ENCODE peak calls at places on chromosomes 12 and 14, in eight cellular contexts. One of them, this sample, is unnamed.
A peak's percentile ranks its signal among the peaks of the same experiment; 100 is the strongest.

GRCh38 chr12:38158428-38159091 is 158.0 kb upstream of the ALG10B start:
- DNase-seq in AG10803: no peak
- DNase-seq in body of pancreas: no peak
- DNase-seq in brain microvascular endothelial cell: no peak
- DNase-seq in right atrium auricular region: peak; percentile 47
- DNase-seq in fibroblast of lung: no peak
- DNase-seq in astrocyte of the cerebellum: no peak
- DNase-seq in AG04450: no peak
- DNase-seq in this sample: no peak

GRCh38 chr12:77049767-77050353 is 15.5 kb downstream of the E2F7 start:
- DNase-seq in AG10803: peak; percentile 72
- DNase-seq in body of pancreas: peak; percentile 12
- DNase-seq in brain microvascular endothelial cell: peak; percentile 57
- DNase-seq in right atrium auricular region: no peak
- DNase-seq in fibroblast of lung: peak; percentile 82
- DNase-seq in astrocyte of the cerebellum: peak; percentile 59
- DNase-seq in AG04450: peak; percentile 23
- DNase-seq in this sample: peak; percentile 77

GRCh38 chr14:67934087-67934486 is 114.5 kb downstream of the RAD51B start:
- DNase-seq in AG10803: peak; percentile 85
- DNase-seq in body of pancreas: peak; percentile 34
- DNase-seq in brain microvascular endothelial cell: peak; percentile 55
- DNase-seq in right atrium auricular region: no peak
- DNase-seq in fibroblast of lung: peak; percentile 93
- DNase-seq in astrocyte of the cerebellum: peak; percentile 77
- DNase-seq in AG04450: peak; percentile 55
- DNase-seq in this sample: peak; percentile 67

GRCh38 chr12:103586791-103587370 is at the start of gene STAB2:
- DNase-seq in AG10803: no peak
- DNase-seq in body of pancreas: peak; percentile 9
- DNase-seq in brain microvascular endothelial cell: no peak
- DNase-seq in right atrium auricular region: no peak
- DNase-seq in fibroblast of lung: no peak
- DNase-seq in astrocyte of the cerebellum: no peak
- DNase-seq in AG04450: no peak
- DNase-seq in this sample: no peak

GRCh38 chr14:100070310-100070709 is 5.1 kb downstream of the EVL start:
- DNase-seq in AG10803: no peak
- DNase-seq in body of pancreas: no peak
- DNase-seq in brain microvascular endothelial cell: no peak
- DNase-seq in right atrium auricular region: no peak
- DNase-seq in fibroblast of lung: no peak
- DNase-seq in astrocyte of the cerebellum: no peak
- DNase-seq in AG04450: no peak
- DNase-seq in this sample: no peak

GRCh38 chr14:53927171-53927570 is 29.5 kb downstream of the BMP4 start:
- DNase-seq in AG10803: peak; percentile 21
- DNase-seq in body of pancreas: no peak
- DNase-seq in brain microvascular endothelial cell: peak; percentile 34
- DNase-seq in right atrium auricular region: no peak
- DNase-seq in fibroblast of lung: peak; percentile 44
- DNase-seq in astrocyte of the cerebellum: no peak
- DNase-seq in AG04450: peak; percentile 32
- DNase-seq in this sample: peak; percentile 71

GRCh38 chr14:55240526-55241178 is 30.6 kb upstream of the FBXO34 start:
- DNase-seq in AG10803: peak; percentile 54
- DNase-seq in body of pancreas: no peak
- DNase-seq in brain microvascular endothelial cell: peak; percentile 71
- DNase-seq in right atrium auricular region: no peak
- DNase-seq in fibroblast of lung: peak; percentile 75
- DNase-seq in astrocyte of the cerebellum: no peak
- DNase-seq in AG04450: peak; percentile 60
- DNase-seq in this sample: peak; percentile 84

GRCh38 chr12:34394211-34395055 is 372.1 kb downstream of the ALG10 start:
- DNase-seq in AG10803: no peak
- DNase-seq in body of pancreas: peak; percentile 1
- DNase-seq in brain microvascular endothelial cell: no peak
- DNase-seq in right atrium auricular region: peak; percentile 50
- DNase-seq in fibroblast of lung: no peak
- DNase-seq in astrocyte of the cerebellum: no peak
- DNase-seq in AG04450: no peak
- DNase-seq in this sample: no peak

GRCh38 chr12:49763006-49763591 is 21.7 kb downstream of the TMBIM6 start:
- DNase-seq in AG10803: peak; percentile 40
- DNase-seq in body of pancreas: peak; percentile 71
- DNase-seq in brain microvascular endothelial cell: peak; percentile 63
- DNase-seq in right atrium auricular region: peak; percentile 84
- DNase-seq in fibroblast of lung: peak; percentile 52
- DNase-seq in astrocyte of the cerebellum: no peak
- DNase-seq in AG04450: no peak
- DNase-seq in this sample: no peak

GRCh38 chr14:58193542-58193941 is 6.4 kb upstream of the ACTR10 start:
- DNase-seq in AG10803: no peak
- DNase-seq in body of pancreas: no peak
- DNase-seq in brain microvascular endothelial cell: no peak
- DNase-seq in right atrium auricular region: no peak
- DNase-seq in fibroblast of lung: no peak
- DNase-seq in astrocyte of the cerebellum: no peak
- DNase-seq in AG04450: no peak
- DNase-seq in this sample: peak; percentile 17

GRCh38 chr14:96999654-97000155 is 202.5 kb downstream of the VRK1 start:
- DNase-seq in AG10803: no peak
- DNase-seq in body of pancreas: no peak
- DNase-seq in brain microvascular endothelial cell: no peak
- DNase-seq in right atrium auricular region: no peak
- DNase-seq in fibroblast of lung: no peak
- DNase-seq in astrocyte of the cerebellum: no peak
- DNase-seq in AG04450: no peak
- DNase-seq in this sample: no peak

GRCh38 chr14:24456980-24457379 is 14.4 kb upstream of the SDR39U1 start:
- DNase-seq in AG10803: no peak
- DNase-seq in body of pancreas: no peak
- DNase-seq in brain microvascular endothelial cell: no peak
- DNase-seq in right atrium auricular region: no peak
- DNase-seq in fibroblast of lung: no peak
- DNase-seq in astrocyte of the cerebellum: no peak
- DNase-seq in AG04450: no peak
- DNase-seq in this sample: no peak

GRCh38 chr14:105475269-105475915 is 771 bp downstream of the CRIP2 start:
- DNase-seq in AG10803: no peak
- DNase-seq in body of pancreas: peak; percentile 43
- DNase-seq in brain microvascular endothelial cell: no peak
- DNase-seq in right atrium auricular region: no peak
- DNase-seq in fibroblast of lung: no peak
- DNase-seq in astrocyte of the cerebellum: no peak
- DNase-seq in AG04450: no peak
- DNase-seq in this sample: no peak

GRCh38 chr12:116717466-116718457 is 20.1 kb downstream of the SPRING1 start:
- DNase-seq in AG10803: peak; percentile 72
- DNase-seq in body of pancreas: peak; percentile 32
- DNase-seq in brain microvascular endothelial cell: peak; percentile 55
- DNase-seq in right atrium auricular region: peak; percentile 91
- DNase-seq in fibroblast of lung: peak; percentile 77
- DNase-seq in astrocyte of the cerebellum: peak; percentile 27
- DNase-seq in AG04450: no peak
- DNase-seq in this sample: peak; percentile 34

GRCh38 chr12:124947013-124947412 is 32.6 kb upstream of the UBC start:
- DNase-seq in AG10803: no peak
- DNase-seq in body of pancreas: no peak
- DNase-seq in brain microvascular endothelial cell: no peak
- DNase-seq in right atrium auricular region: no peak
- DNase-seq in fibroblast of lung: no peak
- DNase-seq in astrocyte of the cerebellum: no peak
- DNase-seq in AG04450: no peak
- DNase-seq in this sample: no peak

GRCh38 chr12:219891-220352 is 6.0 kb upstream of the SLC6A12 start:
- DNase-seq in AG10803: peak; percentile 37
- DNase-seq in body of pancreas: peak; percentile 89
- DNase-seq in brain microvascular endothelial cell: peak; percentile 48
- DNase-seq in right atrium auricular region: no peak
- DNase-seq in fibroblast of lung: peak; percentile 19
- DNase-seq in astrocyte of the cerebellum: no peak
- DNase-seq in AG04450: no peak
- DNase-seq in this sample: peak; percentile 35

GRCh38 chr14:20614038-20614840 is 23.1 kb upstream of the RNASE12 start:
- DNase-seq in AG10803: no peak
- DNase-seq in body of pancreas: no peak
- DNase-seq in brain microvascular endothelial cell: no peak
- DNase-seq in right atrium auricular region: no peak
- DNase-seq in fibroblast of lung: no peak
- DNase-seq in astrocyte of the cerebellum: no peak
- DNase-seq in AG04450: no peak
- DNase-seq in this sample: no peak

GRCh38 chr12:13390381-13390856 is 193.9 kb downstream of the EMP1 start:
- DNase-seq in AG10803: peak; percentile 79
- DNase-seq in body of pancreas: peak; percentile 97
- DNase-seq in brain microvascular endothelial cell: peak; percentile 2
- DNase-seq in right atrium auricular region: peak; percentile 71
- DNase-seq in fibroblast of lung: peak; percentile 61
- DNase-seq in astrocyte of the cerebellum: peak; percentile 62
- DNase-seq in AG04450: no peak
- DNase-seq in this sample: peak; percentile 81
- TF ChIP-seq CTCF in AG10803: no peak
- TF ChIP-seq CTCF in body of pancreas: no peak
- TF ChIP-seq CTCF in brain microvascular endothelial cell: no peak
- TF ChIP-seq CTCF in right atrium auricular region: no peak
- TF ChIP-seq CTCF in fibroblast of lung: no peak
- TF ChIP-seq CTCF in astrocyte of the cerebellum: no peak
- TF ChIP-seq CTCF in AG04450: no peak
- TF ChIP-seq CTCF in this sample: no peak

DNA sequence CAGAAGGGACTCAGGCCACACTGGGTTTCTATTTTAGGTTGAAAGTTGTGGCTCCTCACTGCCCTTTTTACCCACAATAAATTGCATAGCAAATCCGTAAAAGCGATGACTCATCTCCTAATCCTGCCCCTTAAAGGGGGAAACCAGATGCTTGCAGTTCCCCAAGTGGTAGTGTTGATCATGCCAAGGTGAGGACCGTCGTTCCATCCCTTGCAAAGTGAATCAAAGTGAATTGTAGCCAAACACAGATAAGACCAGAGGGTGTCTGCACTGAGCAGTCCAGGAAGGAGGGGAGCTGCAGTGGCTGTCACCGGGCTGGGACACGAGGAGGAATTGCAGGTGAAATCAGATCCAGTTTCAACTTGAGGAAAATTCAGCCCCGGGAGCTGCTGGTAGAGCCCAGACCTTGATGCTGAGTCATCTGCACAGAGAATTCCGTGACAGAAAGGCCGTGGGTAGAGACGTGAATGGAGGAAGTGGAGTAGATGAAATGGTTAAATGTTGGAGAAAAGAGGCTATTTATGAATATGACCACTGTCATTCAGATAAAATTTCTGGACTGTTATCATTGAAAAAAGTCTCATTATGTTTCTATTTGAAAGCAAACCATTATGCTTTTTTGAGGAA is 44.2 kb upstream of the MMP17 start:
- DNase-seq in AG10803: peak; percentile 75
- DNase-seq in body of pancreas: no peak
- DNase-seq in brain microvascular endothelial cell: peak; percentile 87
- DNase-seq in right atrium auricular region: no peak
- DNase-seq in fibroblast of lung: peak; percentile 82
- DNase-seq in astrocyte of the cerebellum: peak; percentile 75
- DNase-seq in AG04450: peak; percentile 38
- DNase-seq in this sample: peak; percentile 68
- H3K4me3 ChIP-seq in AG10803: peak overlapping the region; percentile 32
- H3K4me3 ChIP-seq in body of pancreas: no peak overlapping the region
- H3K4me3 ChIP-seq in brain microvascular endothelial cell: peak overlapping the region; percentile 30
- H3K4me3 ChIP-seq in right atrium auricular region: no peak overlapping the region
- H3K4me3 ChIP-seq in fibroblast of lung: peak overlapping the region; percentile 18
- H3K4me3 ChIP-seq in astrocyte of the cerebellum: peak overlapping the region; percentile 1
- H3K4me3 ChIP-seq in AG04450: peak overlapping the region; percentile 42
- H3K4me3 ChIP-seq in this sample: peak overlapping the region; percentile 26

DNA sequence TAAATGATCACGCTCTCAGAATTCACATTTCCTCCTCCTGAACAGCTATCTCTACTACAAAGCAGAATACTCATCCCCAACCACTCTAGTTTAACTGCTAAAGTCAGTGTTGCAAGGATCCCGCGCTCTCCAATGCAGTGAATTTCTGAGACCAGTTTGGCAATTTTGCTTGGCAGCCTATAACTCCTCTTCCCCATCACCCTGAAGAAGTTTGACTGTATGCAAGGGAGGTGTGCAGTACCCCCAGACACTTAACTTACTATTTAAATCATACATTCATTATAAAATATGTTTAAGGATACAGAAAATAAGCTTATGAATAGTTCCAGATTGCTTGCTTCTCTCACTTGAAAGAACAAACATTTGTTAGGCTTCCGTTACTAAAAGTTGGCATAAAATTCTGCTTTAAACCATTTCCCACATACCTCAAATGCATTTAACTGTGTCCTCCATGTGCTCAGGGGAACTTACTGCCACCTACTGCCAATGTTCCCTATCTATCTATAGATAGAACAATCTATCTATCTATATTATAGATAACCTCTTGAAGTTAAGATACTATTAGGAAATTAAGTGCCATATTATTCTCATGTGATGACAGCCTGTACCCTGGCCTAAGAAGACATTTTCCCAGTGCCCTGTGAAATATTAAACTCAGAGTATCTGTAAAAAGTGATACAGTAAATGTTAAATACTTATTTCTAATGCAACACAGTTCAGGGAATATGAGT is 2.4 kb downstream of the LGR5 start:
- DNase-seq in AG10803: no peak
- DNase-seq in body of pancreas: no peak
- DNase-seq in brain microvascular endothelial cell: no peak
- DNase-seq in right atrium auricular region: no peak
- DNase-seq in fibroblast of lung: no peak
- DNase-seq in astrocyte of the cerebellum: no peak
- DNase-seq in AG04450: no peak
- DNase-seq in this sample: no peak
- TF ChIP-seq CTCF in AG10803: no peak
- TF ChIP-seq CTCF in body of pancreas: no peak
- TF ChIP-seq CTCF in brain microvascular endothelial cell: no peak
- TF ChIP-seq CTCF in right atrium auricular region: no peak
- TF ChIP-seq CTCF in fibroblast of lung: no peak
- TF ChIP-seq CTCF in astrocyte of the cerebellum: no peak
- TF ChIP-seq CTCF in AG04450: no peak
- TF ChIP-seq CTCF in this sample: no peak

GRCh38 chr12:46832084-46832704 is 6.4 kb upstream of the SLC38A4 start:
- DNase-seq in AG10803: no peak
- DNase-seq in body of pancreas: no peak
- DNase-seq in brain microvascular endothelial cell: no peak
- DNase-seq in right atrium auricular region: no peak
- DNase-seq in fibroblast of lung: no peak
- DNase-seq in astrocyte of the cerebellum: no peak
- DNase-seq in AG04450: no peak
- DNase-seq in this sample: peak; percentile 11

GRCh38 chr12:46825526-46826414 is at the start of gene SLC38A4:
- DNase-seq in AG10803: peak; percentile 64
- DNase-seq in body of pancreas: peak; percentile 64
- DNase-seq in brain microvascular endothelial cell: no peak
- DNase-seq in right atrium auricular region: no peak
- DNase-seq in fibroblast of lung: peak; percentile 39
- DNase-seq in astrocyte of the cerebellum: peak; percentile 19
- DNase-seq in AG04450: no peak
- DNase-seq in this sample: peak; percentile 72

GRCh38 chr12:46830731-46831334 is 5.0 kb upstream of the SLC38A4 start:
- DNase-seq in AG10803: no peak
- DNase-seq in body of pancreas: peak; percentile 55
- DNase-seq in brain microvascular endothelial cell: no peak
- DNase-seq in right atrium auricular region: no peak
- DNase-seq in fibroblast of lung: peak; percentile 31
- DNase-seq in astrocyte of the cerebellum: no peak
- DNase-seq in AG04450: no peak
- DNase-seq in this sample: peak; percentile 48

GRCh38 chr12:46835785-46836184 is 10.0 kb upstream of the SLC38A4 start:
- DNase-seq in AG10803: no peak
- DNase-seq in body of pancreas: no peak
- DNase-seq in brain microvascular endothelial cell: no peak
- DNase-seq in right atrium auricular region: no peak
- DNase-seq in fibroblast of lung: no peak
- DNase-seq in astrocyte of the cerebellum: no peak
- DNase-seq in AG04450: no peak
- DNase-seq in this sample: no peak

GRCh38 chr12:46831335-46832083 is 5.7 kb upstream of the SLC38A4 start:
- DNase-seq in AG10803: no peak
- DNase-seq in body of pancreas: peak; percentile 75
- DNase-seq in brain microvascular endothelial cell: no peak
- DNase-seq in right atrium auricular region: no peak
- DNase-seq in fibroblast of lung: peak; percentile 24
- DNase-seq in astrocyte of the cerebellum: no peak
- DNase-seq in AG04450: no peak
- DNase-seq in this sample: no peak
- H3K4me3 ChIP-seq in AG10803: peak overlapping the region; percentile 58
- H3K4me3 ChIP-seq in body of pancreas: peak overlapping the region; percentile 6
- H3K4me3 ChIP-seq in brain microvascular endothelial cell: peak overlapping the region; percentile 51
- H3K4me3 ChIP-seq in right atrium auricular region: peak overlapping the region; percentile 44
- H3K4me3 ChIP-seq in fibroblast of lung: peak overlapping the region; percentile 54
- H3K4me3 ChIP-seq in astrocyte of the cerebellum: peak overlapping the region; percentile 36
- H3K4me3 ChIP-seq in AG04450: peak overlapping the region; percentile 55
- H3K4me3 ChIP-seq in this sample: peak overlapping the region; percentile 53

This sample was measured in foreskin fibroblast.